ENCODE peak calls at places on chromosomes 4 and X, in nine cellular contexts. One of them, this sample, is unnamed.

GRCh38 chr4:30716158-30716557 is 4.0 kb upstream of the PCDH7 start:
- DNase-seq in NCI-H1417 treated with DMSO at 0.1 percent for 48 hours: no peak
- DNase-seq in SJSA1: no peak
- DNase-seq in GM04503: no peak
- DNase-seq in AG08395: peak; percentile 17
- DNase-seq in prostate gland: no peak
- DNase-seq in ascending aorta: no peak
- DNase-seq in stimulated activated CD4-positive, alpha-beta T cell treated with anti-CD3 and anti-CD28 coated beads, Interleukin-1b, Interleukin-23, amount 100 ng/mL, for 24 hours: no peak
- DNase-seq in lung: no peak
- DNase-seq in this sample: no peak

GRCh38 chr4:177047851-177048174 is 255.1 kb upstream of the VEGFC start:
- DNase-seq in NCI-H1417 treated with DMSO at 0.1 percent for 48 hours: no peak
- DNase-seq in SJSA1: no peak
- DNase-seq in GM04503: no peak
- DNase-seq in AG08395: peak; percentile 4
- DNase-seq in prostate gland: no peak
- DNase-seq in ascending aorta: no peak
- DNase-seq in stimulated activated CD4-positive, alpha-beta T cell treated with anti-CD3 and anti-CD28 coated beads, Interleukin-1b, Interleukin-23, amount 100 ng/mL, for 24 hours: no peak
- DNase-seq in lung: no peak
- DNase-seq in this sample: no peak

GRCh38 chrX:104137496-104137895 is 19.3 kb downstream of the SLC25A53 start:
- DNase-seq in NCI-H1417 treated with DMSO at 0.1 percent for 48 hours: no peak
- DNase-seq in SJSA1: no peak
- DNase-seq in GM04503: no peak
- DNase-seq in AG08395: peak; percentile 26
- DNase-seq in prostate gland: no peak
- DNase-seq in ascending aorta: no peak
- DNase-seq in stimulated activated CD4-positive, alpha-beta T cell treated with anti-CD3 and anti-CD28 coated beads, Interleukin-1b, Interleukin-23, amount 100 ng/mL, for 24 hours: no peak
- DNase-seq in lung: no peak
- DNase-seq in this sample: no peak

GRCh38 chrX:83916525-83916924 is 55.6 kb downstream of the CYLC1 start:
- DNase-seq in NCI-H1417 treated with DMSO at 0.1 percent for 48 hours: no peak
- DNase-seq in SJSA1: no peak
- DNase-seq in GM04503: no peak
- DNase-seq in AG08395: peak; percentile 2
- DNase-seq in prostate gland: no peak
- DNase-seq in ascending aorta: no peak
- DNase-seq in stimulated activated CD4-positive, alpha-beta T cell treated with anti-CD3 and anti-CD28 coated beads, Interleukin-1b, Interleukin-23, amount 100 ng/mL, for 24 hours: no peak
- DNase-seq in lung: no peak
- DNase-seq in this sample: no peak

GRCh38 chr4:150973626-150974250 is 41.3 kb downstream of the LRBA start:
- DNase-seq in NCI-H1417 treated with DMSO at 0.1 percent for 48 hours: no peak
- DNase-seq in SJSA1: no peak
- DNase-seq in GM04503: peak; percentile 39
- DNase-seq in AG08395: peak; percentile 11
- DNase-seq in prostate gland: no peak
- DNase-seq in ascending aorta: no peak
- DNase-seq in stimulated activated CD4-positive, alpha-beta T cell treated with anti-CD3 and anti-CD28 coated beads, Interleukin-1b, Interleukin-23, amount 100 ng/mL, for 24 hours: no peak
- DNase-seq in lung: no peak
- DNase-seq in this sample: no peak

GRCh38 chr4:5192271-5192670 is 141.0 kb downstream of the STK32B start:
- DNase-seq in NCI-H1417 treated with DMSO at 0.1 percent for 48 hours: no peak
- DNase-seq in SJSA1: no peak
- DNase-seq in GM04503: no peak
- DNase-seq in AG08395: no peak
- DNase-seq in prostate gland: no peak
- DNase-seq in ascending aorta: no peak
- DNase-seq in stimulated activated CD4-positive, alpha-beta T cell treated with anti-CD3 and anti-CD28 coated beads, Interleukin-1b, Interleukin-23, amount 100 ng/mL, for 24 hours: no peak
- DNase-seq in lung: no peak
- DNase-seq in this sample: no peak

GRCh38 chr4:142773505-142773904 is 72.6 kb downstream of the INPP4B start:
- DNase-seq in NCI-H1417 treated with DMSO at 0.1 percent for 48 hours: no peak
- DNase-seq in SJSA1: no peak
- DNase-seq in GM04503: no peak
- DNase-seq in AG08395: no peak
- DNase-seq in prostate gland: no peak
- DNase-seq in ascending aorta: no peak
- DNase-seq in stimulated activated CD4-positive, alpha-beta T cell treated with anti-CD3 and anti-CD28 coated beads, Interleukin-1b, Interleukin-23, amount 100 ng/mL, for 24 hours: no peak
- DNase-seq in lung: no peak
- DNase-seq in this sample: no peak

GRCh38 chr4:105620640-105621323 is 68.4 kb downstream of the ARHGEF38 start:
- DNase-seq in NCI-H1417 treated with DMSO at 0.1 percent for 48 hours: no peak
- DNase-seq in SJSA1: no peak
- DNase-seq in GM04503: peak; percentile 8
- DNase-seq in AG08395: peak; percentile 10
- DNase-seq in prostate gland: no peak
- DNase-seq in ascending aorta: no peak
- DNase-seq in stimulated activated CD4-positive, alpha-beta T cell treated with anti-CD3 and anti-CD28 coated beads, Interleukin-1b, Interleukin-23, amount 100 ng/mL, for 24 hours: no peak
- DNase-seq in lung: peak; percentile 43
- DNase-seq in this sample: no peak

GRCh38 chrX:40061005-40061404 is 36.8 kb downstream of the BCOR start:
- DNase-seq in NCI-H1417 treated with DMSO at 0.1 percent for 48 hours: no peak
- DNase-seq in SJSA1: no peak
- DNase-seq in GM04503: no peak
- DNase-seq in AG08395: no peak
- DNase-seq in prostate gland: no peak
- DNase-seq in ascending aorta: no peak
- DNase-seq in stimulated activated CD4-positive, alpha-beta T cell treated with anti-CD3 and anti-CD28 coated beads, Interleukin-1b, Interleukin-23, amount 100 ng/mL, for 24 hours: no peak
- DNase-seq in lung: no peak
- DNase-seq in this sample: no peak

GRCh38 chrX:100994352-100995281 is 25.1 kb downstream of the ARL13A start:
- DNase-seq in NCI-H1417 treated with DMSO at 0.1 percent for 48 hours: no peak
- DNase-seq in SJSA1: no peak
- DNase-seq in GM04503: no peak
- DNase-seq in AG08395: no peak
- DNase-seq in prostate gland: no peak
- DNase-seq in ascending aorta: no peak
- DNase-seq in stimulated activated CD4-positive, alpha-beta T cell treated with anti-CD3 and anti-CD28 coated beads, Interleukin-1b, Interleukin-23, amount 100 ng/mL, for 24 hours: no peak
- DNase-seq in lung: no peak
- DNase-seq in this sample: no peak

GRCh38 chr4:186137193-186137792 is 32.8 kb downstream of the FAM149A start:
- DNase-seq in NCI-H1417 treated with DMSO at 0.1 percent for 48 hours: no peak
- DNase-seq in SJSA1: no peak
- DNase-seq in GM04503: no peak
- DNase-seq in AG08395: peak; percentile 55
- DNase-seq in prostate gland: no peak
- DNase-seq in ascending aorta: no peak
- DNase-seq in stimulated activated CD4-positive, alpha-beta T cell treated with anti-CD3 and anti-CD28 coated beads, Interleukin-1b, Interleukin-23, amount 100 ng/mL, for 24 hours: no peak
- DNase-seq in lung: no peak
- DNase-seq in this sample: no peak

GRCh38 chrX:44439242-44439641 is 95.8 kb upstream of the EFHC2 start:
- DNase-seq in NCI-H1417 treated with DMSO at 0.1 percent for 48 hours: no peak
- DNase-seq in SJSA1: no peak
- DNase-seq in GM04503: no peak
- DNase-seq in AG08395: no peak
- DNase-seq in prostate gland: no peak
- DNase-seq in ascending aorta: no peak
- DNase-seq in stimulated activated CD4-positive, alpha-beta T cell treated with anti-CD3 and anti-CD28 coated beads, Interleukin-1b, Interleukin-23, amount 100 ng/mL, for 24 hours: no peak
- DNase-seq in lung: no peak
- DNase-seq in this sample: no peak

GRCh38 chr4:112531146-112531545 is 15.2 kb upstream of the NEUROG2 start:
- DNase-seq in NCI-H1417 treated with DMSO at 0.1 percent for 48 hours: no peak
- DNase-seq in SJSA1: no peak
- DNase-seq in GM04503: no peak
- DNase-seq in AG08395: no peak
- DNase-seq in prostate gland: no peak
- DNase-seq in ascending aorta: no peak
- DNase-seq in stimulated activated CD4-positive, alpha-beta T cell treated with anti-CD3 and anti-CD28 coated beads, Interleukin-1b, Interleukin-23, amount 100 ng/mL, for 24 hours: no peak
- DNase-seq in lung: no peak
- DNase-seq in this sample: no peak

GRCh38 chr4:84722720-84723119 is 139.8 kb downstream of the CDS1 start:
- DNase-seq in NCI-H1417 treated with DMSO at 0.1 percent for 48 hours: no peak
- DNase-seq in SJSA1: no peak
- DNase-seq in GM04503: no peak
- DNase-seq in AG08395: no peak
- DNase-seq in prostate gland: no peak
- DNase-seq in ascending aorta: no peak
- DNase-seq in stimulated activated CD4-positive, alpha-beta T cell treated with anti-CD3 and anti-CD28 coated beads, Interleukin-1b, Interleukin-23, amount 100 ng/mL, for 24 hours: no peak
- DNase-seq in lung: no peak
- DNase-seq in this sample: no peak

GRCh38 chr4:20960291-20960690 is 260.0 kb downstream of the PACRGL start:
- DNase-seq in NCI-H1417 treated with DMSO at 0.1 percent for 48 hours: no peak
- DNase-seq in SJSA1: no peak
- DNase-seq in GM04503: no peak
- DNase-seq in AG08395: no peak
- DNase-seq in prostate gland: no peak
- DNase-seq in ascending aorta: no peak
- DNase-seq in stimulated activated CD4-positive, alpha-beta T cell treated with anti-CD3 and anti-CD28 coated beads, Interleukin-1b, Interleukin-23, amount 100 ng/mL, for 24 hours: no peak
- DNase-seq in lung: no peak
- DNase-seq in this sample: no peak

GRCh38 chr4:20544645-20545044 is 155.6 kb upstream of the PACRGL start:
- DNase-seq in NCI-H1417 treated with DMSO at 0.1 percent for 48 hours: peak; percentile 23
- DNase-seq in SJSA1: no peak
- DNase-seq in GM04503: no peak
- DNase-seq in AG08395: peak; percentile 46
- DNase-seq in prostate gland: no peak
- DNase-seq in ascending aorta: no peak
- DNase-seq in stimulated activated CD4-positive, alpha-beta T cell treated with anti-CD3 and anti-CD28 coated beads, Interleukin-1b, Interleukin-23, amount 100 ng/mL, for 24 hours: no peak
- DNase-seq in lung: no peak
- DNase-seq in this sample: peak; percentile 33

GRCh38 chr4:113635739-113636437 is 125.7 kb downstream of the CAMK2D start:
- DNase-seq in NCI-H1417 treated with DMSO at 0.1 percent for 48 hours: no peak
- DNase-seq in SJSA1: no peak
- DNase-seq in GM04503: peak; percentile 53
- DNase-seq in AG08395: peak; percentile 67
- DNase-seq in prostate gland: no peak
- DNase-seq in ascending aorta: no peak
- DNase-seq in stimulated activated CD4-positive, alpha-beta T cell treated with anti-CD3 and anti-CD28 coated beads, Interleukin-1b, Interleukin-23, amount 100 ng/mL, for 24 hours: no peak
- DNase-seq in lung: no peak
- DNase-seq in this sample: no peak

GRCh38 chrX:72272868-72273267 is 4.2 kb downstream of the RPS4X start:
- DNase-seq in NCI-H1417 treated with DMSO at 0.1 percent for 48 hours: no peak
- DNase-seq in SJSA1: no peak
- DNase-seq in GM04503: no peak
- DNase-seq in AG08395: no peak
- DNase-seq in prostate gland: no peak
- DNase-seq in ascending aorta: no peak
- DNase-seq in stimulated activated CD4-positive, alpha-beta T cell treated with anti-CD3 and anti-CD28 coated beads, Interleukin-1b, Interleukin-23, amount 100 ng/mL, for 24 hours: no peak
- DNase-seq in lung: no peak
- DNase-seq in this sample: no peak

GRCh38 chr4:52201705-52202104 is 150.6 kb downstream of the SPATA18 start:
- DNase-seq in NCI-H1417 treated with DMSO at 0.1 percent for 48 hours: no peak
- DNase-seq in SJSA1: no peak
- DNase-seq in GM04503: no peak
- DNase-seq in AG08395: no peak
- DNase-seq in prostate gland: no peak
- DNase-seq in ascending aorta: no peak
- DNase-seq in stimulated activated CD4-positive, alpha-beta T cell treated with anti-CD3 and anti-CD28 coated beads, Interleukin-1b, Interleukin-23, amount 100 ng/mL, for 24 hours: no peak
- DNase-seq in lung: no peak
- DNase-seq in this sample: no peak

GRCh38 chrX:138856881-138857280 is 145.4 kb upstream of the FGF13 start:
- DNase-seq in NCI-H1417 treated with DMSO at 0.1 percent for 48 hours: no peak
- DNase-seq in SJSA1: no peak
- DNase-seq in GM04503: no peak
- DNase-seq in AG08395: no peak
- DNase-seq in prostate gland: no peak
- DNase-seq in ascending aorta: no peak
- DNase-seq in stimulated activated CD4-positive, alpha-beta T cell treated with anti-CD3 and anti-CD28 coated beads, Interleukin-1b, Interleukin-23, amount 100 ng/mL, for 24 hours: no peak
- DNase-seq in lung: no peak
- DNase-seq in this sample: no peak

GRCh38 chr4:73034896-73035295 is 34.6 kb downstream of the COX18 start:
- DNase-seq in NCI-H1417 treated with DMSO at 0.1 percent for 48 hours: no peak
- DNase-seq in SJSA1: no peak
- DNase-seq in GM04503: no peak
- DNase-seq in AG08395: no peak
- DNase-seq in prostate gland: no peak
- DNase-seq in ascending aorta: no peak
- DNase-seq in stimulated activated CD4-positive, alpha-beta T cell treated with anti-CD3 and anti-CD28 coated beads, Interleukin-1b, Interleukin-23, amount 100 ng/mL, for 24 hours: no peak
- DNase-seq in lung: no peak
- DNase-seq in this sample: no peak

GRCh38 chr4:71445819-71446218 is 107.0 kb downstream of the SLC4A4 start:
- DNase-seq in NCI-H1417 treated with DMSO at 0.1 percent for 48 hours: no peak
- DNase-seq in SJSA1: no peak
- DNase-seq in GM04503: no peak
- DNase-seq in AG08395: no peak
- DNase-seq in prostate gland: no peak
- DNase-seq in ascending aorta: no peak
- DNase-seq in stimulated activated CD4-positive, alpha-beta T cell treated with anti-CD3 and anti-CD28 coated beads, Interleukin-1b, Interleukin-23, amount 100 ng/mL, for 24 hours: no peak
- DNase-seq in lung: no peak
- DNase-seq in this sample: no peak

GRCh38 chr4:136918772-136919171 is 613.5 kb downstream of the PCDH18 start:
- DNase-seq in NCI-H1417 treated with DMSO at 0.1 percent for 48 hours: no peak
- DNase-seq in SJSA1: no peak
- DNase-seq in GM04503: no peak
- DNase-seq in AG08395: no peak
- DNase-seq in prostate gland: no peak
- DNase-seq in ascending aorta: no peak
- DNase-seq in stimulated activated CD4-positive, alpha-beta T cell treated with anti-CD3 and anti-CD28 coated beads, Interleukin-1b, Interleukin-23, amount 100 ng/mL, for 24 hours: no peak
- DNase-seq in lung: no peak
- DNase-seq in this sample: no peak

GRCh38 chr4:40176602-40177001 is 20.2 kb upstream of the RHOH start:
- DNase-seq in NCI-H1417 treated with DMSO at 0.1 percent for 48 hours: no peak
- DNase-seq in SJSA1: no peak
- DNase-seq in GM04503: no peak
- DNase-seq in AG08395: no peak
- DNase-seq in prostate gland: no peak
- DNase-seq in ascending aorta: no peak
- DNase-seq in stimulated activated CD4-positive, alpha-beta T cell treated with anti-CD3 and anti-CD28 coated beads, Interleukin-1b, Interleukin-23, amount 100 ng/mL, for 24 hours: no peak
- DNase-seq in lung: no peak
- DNase-seq in this sample: no peak

This sample was measured in NCI-H187 treated with DMSO at 0.1 percent for 48 hours.